ENCODE peak calls at places on chromosomes 12 and 14, in four cellular contexts. Y is tibial artery, Z is NCI-H1417, U is heart left ventricle. B is an unnamed sample.

GRCh38 chr12:87981495-87981894 is 47.7 kb downstream of the C12orf50 start:
- DNase-seq in U (no peak), Y (no peak), Z (no peak), B (no peak)

GRCh38 chr14:76687611-76688372 is 73.5 kb upstream of the VASH1 start:
- DNase-seq in U (no peak), Y (no peak), Z (peak), B (no peak)

GRCh38 chr14:75851574-75851866 is 130.3 kb downstream of the TGFB3 start:
- DNase-seq in U (no peak), Y (no peak), Z (no peak), B (no peak)

GRCh38 chr12:25877446-25877845 is 81.0 kb upstream of the RASSF8 start:
- DNase-seq in Z (no peak), U (no peak), Y (no peak), B (no peak)

GRCh38 chr12:131641315-131641714 is 69.6 kb upstream of the SFSWAP start:
- DNase-seq in U (no peak), Y (no peak), Z (no peak), B (no peak)

GRCh38 chr12:116726749-116727148 is 11.1 kb downstream of the SPRING1 start:
- DNase-seq in U (no peak), Z (no peak), Y (no peak), B (no peak)

GRCh38 chr12:70002097-70002911 is 177.3 kb downstream of the MYRFL start:
- DNase-seq in Y (no peak), Z (no peak), U (peak), B (no peak)

GRCh38 chr12:93634416-93634815 is 42.8 kb upstream of the CRADD start:
- DNase-seq in Z (no peak), Y (no peak), U (no peak), B (no peak)

GRCh38 chr12:69851976-69852375 is 26.9 kb downstream of the MYRFL start:
- DNase-seq in U (no peak), Y (no peak), Z (no peak), B (no peak)

GRCh38 chr14:31380106-31380505 is 40.2 kb downstream of the HEATR5A start:
- DNase-seq in Y (no peak), U (no peak), Z (no peak), B (no peak)

GRCh38 chr14:69548566-69548965 is 26.1 kb downstream of the CCDC177 start:
- DNase-seq in Y (no peak), Z (no peak), U (no peak), B (no peak)

GRCh38 chr14:36221097-36221496 is 44.6 kb upstream of the PTCSC3 start:
- DNase-seq in Y (no peak), U (no peak), Z (peak), B (no peak)

GRCh38 chr14:70358631-70359030 is 852 bp downstream of the COX16 start:
- DNase-seq in U (no peak), Z (no peak), Y (no peak), B (no peak)

B was measured in Caki2.